ENCODE peak calls at places on chromosomes 11 and 22, in six cellular contexts. G is activated CD4-positive, alpha-beta T cell treated with anti-CD3 and anti-CD28 coated beads for 24 hours; N is stimulated activated CD4-positive, alpha-beta T cell treated with anti-CD3 and anti-CD28 coated beads, Interleukin-4, amount 100 ng/mL, for 1 hour; A is HEK293T; S is H7; U is neural progenitor cell. E is an unnamed sample.

GRCh38 chr11:36280531-36280930 is 8.7 kb downstream of the COMMD9 start:
- DNase-seq in G (no peak), N (no peak), A (no peak), S (no peak), U (no peak), E (no peak)

GRCh38 chr22:45757068-45757467 is 85.4 kb downstream of the ATXN10 start:
- DNase-seq in G (no peak), N (no peak), A (peak), S (peak), U (peak), E (no peak)

GRCh38 chr11:103872748-103873147 is 163.7 kb upstream of the DDI1 start:
- DNase-seq in G (no peak), N (no peak), A (no peak), S (no peak), U (no peak), E (no peak)

GRCh38 chr11:112555491-112556364 is 295.1 kb upstream of the PLET1 start:
- DNase-seq in G (peak), N (peak), A (peak), S (peak), U (peak), E (peak)

GRCh38 chr11:14503023-14503422 is 3.4 kb upstream of the COPB1 start:
- DNase-seq in G (no peak), N (no peak), A (no peak), S (peak), U (no peak), E (no peak)

GRCh38 chr11:57251491-57252104 is 14.5 kb upstream of the APLNR start:
- DNase-seq in G (no peak), N (no peak), A (no peak), S (no peak), U (no peak), E (no peak)

GRCh38 chr22:33272180-33272579 is 214.0 kb upstream of the SYN3 start:
- DNase-seq in G (no peak), N (no peak), A (no peak), S (no peak), U (no peak), E (no peak)

GRCh38 chr22:42973536-42973881 is 41.4 kb downstream of the PACSIN2 start:
- DNase-seq in G (no peak), N (no peak), A (no peak), S (no peak), U (no peak), E (no peak)

GRCh38 chr11:67240575-67241389 is 25.5 kb upstream of the GRK2 start:
- DNase-seq in G (peak), N (peak), A (no peak), S (no peak), U (peak), E (no peak)

GRCh38 chr11:86692317-86692716 is 19.9 kb upstream of the ME3 start:
- DNase-seq in G (no peak), N (no peak), A (no peak), S (no peak), U (no peak), E (no peak)

GRCh38 chr11:125221499-125221898 is 56.9 kb downstream of the PKNOX2 start:
- DNase-seq in G (no peak), N (no peak), A (no peak), S (no peak), U (no peak), E (no peak)

GRCh38 chr11:68038226-68038717 is 553 bp upstream of the TCIRG1 start:
- DNase-seq in G (no peak), N (no peak), A (no peak), S (peak), U (no peak), E (no peak)

GRCh38 chr11:128318856-128319474 is 268.4 kb downstream of the ETS1 start:
- DNase-seq in G (peak), N (peak), A (no peak), S (no peak), U (no peak), E (peak)

GRCh38 chr11:61926235-61926634 is 8.9 kb upstream of the RAB3IL1 start:
- DNase-seq in G (no peak), N (no peak), A (no peak), S (no peak), U (no peak), E (no peak)

GRCh38 chr11:93481696-93482095 is 61.5 kb downstream of the SMCO4 start:
- DNase-seq in G (no peak), N (no peak), A (no peak), S (peak), U (no peak), E (no peak)

GRCh38 chr11:77267910-77268309 is 33.6 kb downstream of the GDPD4 start:
- DNase-seq in G (no peak), N (no peak), A (no peak), S (no peak), U (no peak), E (no peak)

GRCh38 chr11:17864478-17864941 is 129.9 kb downstream of the KCNC1 start:
- DNase-seq in G (no peak), N (no peak), A (peak), S (no peak), U (peak), E (no peak)

GRCh38 chr11:128804481-128804880 is 62.6 kb downstream of the KCNJ1 start:
- DNase-seq in G (no peak), N (no peak), A (no peak), S (no peak), U (no peak), E (no peak)

GRCh38 chr11:62054484-62055121 is 69.2 kb upstream of the INCENP start:
- DNase-seq in G (no peak), N (no peak), A (peak), S (no peak), U (no peak), E (no peak)

GRCh38 chr11:80980221-80980620 is 1539.4 kb upstream of the TENM4 start:
- DNase-seq in G (no peak), N (no peak), A (no peak), S (no peak), U (no peak), E (no peak)

GRCh38 chr11:75939992-75940391 is 125.0 kb downstream of the UVRAG start:
- DNase-seq in G (no peak), N (no peak), A (no peak), S (no peak), U (no peak), E (peak)